ENCODE peak calls at places on chromosomes 4 and X, in ten cellular contexts. One of them, this sample, is unnamed.

GRCh38 chrX:65871671-65872311 is 168.1 kb downstream of the VSIG4 start:
- DNase-seq in stomach: no peak
- DNase-seq in testis: peak
- DNase-seq in A549: peak
- DNase-seq in uterus: no peak
- DNase-seq in K562: peak
- DNase-seq in IMR-90: no peak
- DNase-seq in body of pancreas: no peak
- DNase-seq in ovary: no peak
- DNase-seq in tibial nerve: no peak
- DNase-seq in this sample: no peak

GRCh38 chrX:1462596-1463251 is 10.0 kb upstream of the ASMTL start:
- DNase-seq in body of pancreas: no peak
- DNase-seq in testis: peak
- DNase-seq in IMR-90: peak
- DNase-seq in K562: peak
- DNase-seq in A549: no peak
- DNase-seq in uterus: no peak
- DNase-seq in stomach: peak
- DNase-seq in ovary: no peak
- DNase-seq in tibial nerve: no peak
- DNase-seq in this sample: peak

GRCh38 chr4:156792462-156793085 is 179.0 kb downstream of the PDGFC start:
- DNase-seq in A549: no peak
- DNase-seq in stomach: no peak
- DNase-seq in K562: no peak
- DNase-seq in uterus: no peak
- DNase-seq in body of pancreas: no peak
- DNase-seq in IMR-90: no peak
- DNase-seq in testis: no peak
- DNase-seq in tibial nerve: no peak
- DNase-seq in ovary: no peak
- DNase-seq in this sample: no peak

GRCh38 chrX:38327775-38328081 is 419 bp upstream of the RPGR start:
- DNase-seq in uterus: no peak
- DNase-seq in K562: no peak
- DNase-seq in tibial nerve: no peak
- DNase-seq in body of pancreas: no peak
- DNase-seq in ovary: no peak
- DNase-seq in A549: no peak
- DNase-seq in IMR-90: no peak
- DNase-seq in testis: no peak
- DNase-seq in stomach: no peak
- DNase-seq in this sample: no peak

GRCh38 chrX:129933700-129934099 is 27.7 kb downstream of the UTP14A start:
- DNase-seq in stomach: no peak
- DNase-seq in A549: no peak
- DNase-seq in body of pancreas: no peak
- DNase-seq in tibial nerve: no peak
- DNase-seq in ovary: no peak
- DNase-seq in K562: no peak
- DNase-seq in IMR-90: no peak
- DNase-seq in testis: no peak
- DNase-seq in uterus: no peak
- DNase-seq in this sample: no peak

GRCh38 chr4:52949336-52949735 is 87.2 kb downstream of the RASL11B start:
- DNase-seq in tibial nerve: no peak
- DNase-seq in IMR-90: no peak
- DNase-seq in K562: no peak
- DNase-seq in stomach: no peak
- DNase-seq in A549: no peak
- DNase-seq in uterus: no peak
- DNase-seq in ovary: no peak
- DNase-seq in testis: no peak
- DNase-seq in body of pancreas: no peak
- DNase-seq in this sample: no peak

GRCh38 chrX:118679290-118679689 is 48.1 kb upstream of the IL13RA1 start:
- DNase-seq in IMR-90: no peak
- DNase-seq in K562: no peak
- DNase-seq in uterus: no peak
- DNase-seq in tibial nerve: no peak
- DNase-seq in ovary: no peak
- DNase-seq in body of pancreas: no peak
- DNase-seq in testis: no peak
- DNase-seq in stomach: no peak
- DNase-seq in A549: no peak
- DNase-seq in this sample: no peak

GRCh38 chr4:83771113-83771705 is 235.3 kb downstream of the GPAT3 start:
- DNase-seq in IMR-90: peak
- DNase-seq in uterus: no peak
- DNase-seq in body of pancreas: peak
- DNase-seq in tibial nerve: no peak
- DNase-seq in A549: peak
- DNase-seq in K562: peak
- DNase-seq in testis: peak
- DNase-seq in stomach: peak
- DNase-seq in ovary: peak
- DNase-seq in this sample: peak

DNA sequence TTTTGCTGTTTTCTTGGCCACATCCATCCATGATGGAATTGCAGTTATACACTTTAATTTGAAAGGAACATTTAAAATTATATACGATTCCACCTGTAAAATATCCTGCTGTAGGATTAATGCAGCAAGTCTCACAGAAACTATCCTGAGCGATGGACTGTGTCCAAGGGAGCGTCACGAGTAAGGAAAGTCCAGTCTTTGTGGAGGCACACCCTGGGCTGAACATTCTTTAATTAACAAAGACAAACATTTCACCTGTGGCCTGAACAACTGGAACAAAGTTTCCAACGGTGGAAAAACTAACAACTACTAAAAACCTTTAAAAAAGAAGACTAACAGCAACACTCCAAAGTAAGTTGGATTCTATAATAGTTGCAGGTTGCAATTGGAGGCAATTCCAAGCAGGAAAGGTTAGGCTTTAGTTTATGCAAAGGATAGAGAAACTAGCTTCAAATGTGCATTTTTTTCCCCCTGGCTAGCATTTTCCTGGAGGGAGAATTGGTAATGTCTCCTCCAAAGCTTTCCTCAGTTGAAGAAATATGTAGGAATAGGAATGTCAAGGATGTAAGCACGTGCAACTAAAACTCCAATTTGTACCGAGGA is 11.0 kb downstream of the EREG start:
- DNase-seq in IMR-90: no peak
- DNase-seq in body of pancreas: no peak
- DNase-seq in testis: no peak
- DNase-seq in K562: no peak
- DNase-seq in ovary: no peak
- DNase-seq in uterus: no peak
- DNase-seq in A549: no peak
- DNase-seq in tibial nerve: no peak
- DNase-seq in stomach: peak
- DNase-seq in this sample: no peak
- TF ChIP-seq POLR2A in IMR-90: no peak
- TF ChIP-seq POLR2A in body of pancreas: no peak
- TF ChIP-seq POLR2A in testis: no peak
- TF ChIP-seq POLR2A in K562: no peak
- TF ChIP-seq POLR2A in ovary: no peak
- TF ChIP-seq POLR2A in uterus: no peak
- TF ChIP-seq POLR2A in A549: no peak
- TF ChIP-seq POLR2A in tibial nerve: no peak
- TF ChIP-seq POLR2A in stomach: no peak
- TF ChIP-seq POLR2A in this sample: no peak

GRCh38 chrX:119682019-119682989 is 10.7 kb downstream of the SEPTIN6 start:
- DNase-seq in uterus: no peak
- DNase-seq in tibial nerve: no peak
- DNase-seq in body of pancreas: no peak
- DNase-seq in stomach: no peak
- DNase-seq in A549: no peak
- DNase-seq in IMR-90: no peak
- DNase-seq in K562: no peak
- DNase-seq in testis: no peak
- DNase-seq in ovary: no peak
- DNase-seq in this sample: no peak

GRCh38 chrX:119687661-119688413 is 5.1 kb downstream of the SEPTIN6 start:
- DNase-seq in uterus: no peak
- DNase-seq in testis: no peak
- DNase-seq in A549: no peak
- DNase-seq in body of pancreas: no peak
- DNase-seq in K562: no peak
- DNase-seq in tibial nerve: no peak
- DNase-seq in ovary: no peak
- DNase-seq in stomach: no peak
- DNase-seq in IMR-90: no peak
- DNase-seq in this sample: no peak

GRCh38 chrX:119684916-119685224 is 8.1 kb downstream of the SEPTIN6 start:
- DNase-seq in uterus: no peak
- DNase-seq in body of pancreas: no peak
- DNase-seq in stomach: no peak
- DNase-seq in testis: no peak
- DNase-seq in K562: no peak
- DNase-seq in IMR-90: no peak
- DNase-seq in tibial nerve: no peak
- DNase-seq in A549: no peak
- DNase-seq in ovary: no peak
- DNase-seq in this sample: no peak

GRCh38 chrX:119686087-119686639 is 6.8 kb downstream of the SEPTIN6 start:
- DNase-seq in A549: no peak
- DNase-seq in tibial nerve: no peak
- DNase-seq in testis: no peak
- DNase-seq in body of pancreas: no peak
- DNase-seq in K562: no peak
- DNase-seq in uterus: no peak
- DNase-seq in ovary: no peak
- DNase-seq in stomach: no peak
- DNase-seq in IMR-90: no peak
- DNase-seq in this sample: no peak

DNA sequence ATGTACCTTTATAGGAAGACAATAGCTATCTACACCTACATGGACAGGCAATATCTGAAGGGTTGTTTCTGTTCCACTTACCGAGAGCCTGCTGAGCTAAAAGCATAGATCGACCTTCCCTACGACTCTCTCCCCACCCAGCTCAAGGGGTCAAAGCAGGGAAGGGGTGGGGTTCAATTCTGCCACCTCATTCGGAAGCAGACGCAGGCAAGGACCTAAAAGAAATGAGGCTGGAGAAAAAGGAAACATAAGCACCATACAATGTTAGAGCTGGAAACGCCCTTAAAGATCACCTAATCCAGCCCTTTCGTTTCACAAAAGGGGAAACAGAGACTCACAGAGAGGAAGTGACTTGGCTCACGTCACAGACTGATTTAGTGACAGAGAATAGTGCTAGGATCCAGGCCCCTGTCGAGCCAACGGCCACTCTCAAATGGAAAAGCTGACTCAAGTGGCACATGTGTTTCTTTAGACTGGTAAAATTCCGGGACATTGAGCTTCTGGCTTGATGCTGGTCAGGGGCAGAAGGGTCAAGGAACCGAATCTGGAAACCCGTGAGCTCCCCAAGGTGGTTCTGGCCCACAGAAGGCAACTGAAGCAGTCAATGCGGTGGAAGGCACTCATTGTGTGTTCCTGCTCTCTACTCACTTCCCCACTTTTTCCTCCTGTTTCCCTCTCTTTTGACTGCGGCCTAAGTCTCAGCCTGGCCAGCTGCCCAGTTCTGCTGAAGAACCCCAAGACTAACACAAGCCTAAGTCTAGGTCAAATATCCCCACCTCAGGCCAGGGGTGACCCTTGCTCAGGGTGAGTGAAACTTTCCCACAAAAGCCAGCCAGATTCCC is 7.5 kb downstream of the SEPTIN6 start:
- DNase-seq in K562: peak
- DNase-seq in ovary: no peak
- DNase-seq in testis: no peak
- DNase-seq in A549: no peak
- DNase-seq in IMR-90: no peak
- DNase-seq in body of pancreas: no peak
- DNase-seq in tibial nerve: peak
- DNase-seq in stomach: no peak
- DNase-seq in uterus: peak
- DNase-seq in this sample: no peak
- TF ChIP-seq POLR2A in K562: peak
- TF ChIP-seq POLR2A in ovary: no peak
- TF ChIP-seq POLR2A in testis: no peak
- TF ChIP-seq POLR2A in A549: no peak
- TF ChIP-seq POLR2A in IMR-90: no peak
- TF ChIP-seq POLR2A in body of pancreas: no peak
- TF ChIP-seq POLR2A in tibial nerve: no peak
- TF ChIP-seq POLR2A in stomach: no peak
- TF ChIP-seq POLR2A in uterus: no peak
- TF ChIP-seq POLR2A in this sample: no peak

GRCh38 chr4:186193851-186194250 is 2.5 kb downstream of the CYP4V2 start:
- DNase-seq in body of pancreas: no peak
- DNase-seq in A549: no peak
- DNase-seq in ovary: no peak
- DNase-seq in tibial nerve: no peak
- DNase-seq in K562: no peak
- DNase-seq in uterus: no peak
- DNase-seq in IMR-90: no peak
- DNase-seq in testis: no peak
- DNase-seq in stomach: no peak
- DNase-seq in this sample: no peak

GRCh38 chr4:186190456-186191265 is 706 bp upstream of the CYP4V2 start:
- DNase-seq in uterus: no peak
- DNase-seq in IMR-90: no peak
- DNase-seq in stomach: no peak
- DNase-seq in testis: peak
- DNase-seq in body of pancreas: no peak
- DNase-seq in ovary: no peak
- DNase-seq in tibial nerve: peak
- DNase-seq in A549: peak
- DNase-seq in K562: peak
- DNase-seq in this sample: peak

GRCh38 chr4:186189656-186190055 is 1.7 kb upstream of the CYP4V2 start:
- DNase-seq in IMR-90: no peak
- DNase-seq in body of pancreas: no peak
- DNase-seq in uterus: no peak
- DNase-seq in stomach: no peak
- DNase-seq in K562: no peak
- DNase-seq in ovary: no peak
- DNase-seq in A549: no peak
- DNase-seq in testis: no peak
- DNase-seq in tibial nerve: no peak
- DNase-seq in this sample: no peak

GRCh38 chr4:186192068-186192751 is 843 bp downstream of the CYP4V2 start:
- DNase-seq in testis: peak
- DNase-seq in K562: peak
- DNase-seq in ovary: peak
- DNase-seq in uterus: peak
- DNase-seq in stomach: peak
- DNase-seq in body of pancreas: peak
- DNase-seq in IMR-90: peak
- DNase-seq in A549: peak
- DNase-seq in tibial nerve: peak
- DNase-seq in this sample: peak

GRCh38 chr4:186191266-186192067 is at the start of gene CYP4V2:
- DNase-seq in ovary: peak
- DNase-seq in tibial nerve: peak
- DNase-seq in K562: peak
- DNase-seq in body of pancreas: peak
- DNase-seq in stomach: peak
- DNase-seq in A549: peak
- DNase-seq in uterus: peak
- DNase-seq in testis: peak
- DNase-seq in IMR-90: peak
- DNase-seq in this sample: peak
- TF ChIP-seq POLR2A in ovary: peak
- TF ChIP-seq POLR2A in tibial nerve: peak
- TF ChIP-seq POLR2A in K562: peak
- TF ChIP-seq POLR2A in body of pancreas: peak
- TF ChIP-seq POLR2A in stomach: no peak
- TF ChIP-seq POLR2A in A549: peak
- TF ChIP-seq POLR2A in uterus: no peak
- TF ChIP-seq POLR2A in testis: no peak
- TF ChIP-seq POLR2A in IMR-90: no peak
- TF ChIP-seq POLR2A in this sample: peak

GRCh38 chr4:1084796-1085403 is 28.5 kb downstream of the RNF212 start:
- DNase-seq in stomach: no peak
- DNase-seq in ovary: no peak
- DNase-seq in uterus: no peak
- DNase-seq in body of pancreas: no peak
- DNase-seq in A549: no peak
- DNase-seq in K562: no peak
- DNase-seq in tibial nerve: no peak
- DNase-seq in testis: no peak
- DNase-seq in IMR-90: no peak
- DNase-seq in this sample: no peak
- TF ChIP-seq POLR2A in stomach: no peak
- TF ChIP-seq POLR2A in ovary: no peak
- TF ChIP-seq POLR2A in uterus: no peak
- TF ChIP-seq POLR2A in body of pancreas: no peak
- TF ChIP-seq POLR2A in A549: no peak
- TF ChIP-seq POLR2A in K562: no peak
- TF ChIP-seq POLR2A in tibial nerve: no peak
- TF ChIP-seq POLR2A in testis: no peak
- TF ChIP-seq POLR2A in IMR-90: no peak
- TF ChIP-seq POLR2A in this sample: no peak

This sample was measured in H54.